ENCODE peak calls at places on chromosomes 5 and 9, in four cellular contexts. W, E, D and P are unnamed samples.

GRCh38 chr5:342501-343460 is 21.3 kb downstream of the AHRR start:
- DNase-seq in D (no peak), E (no peak), W (no peak), P (no peak)

GRCh38 chr5:167812871-167813270 is 478.6 kb upstream of the WWC1 start:
- DNase-seq in W (no peak), E (no peak), D (no peak), P (no peak)

GRCh38 chr5:35487255-35488035 is 130.2 kb upstream of the SPEF2 start:
- DNase-seq in E (no peak), W (no peak), D (no peak), P (no peak)

GRCh38 chr5:88377240-88377639 is 108.6 kb upstream of the TMEM161B start:
- DNase-seq in E (no peak), W (no peak), D (no peak), P (no peak)

GRCh38 chr9:15253786-15254185 is 53.2 kb downstream of the TTC39B start:
- DNase-seq in W (no peak), E (no peak), D (no peak), P (no peak)

GRCh38 chr5:10699281-10699874 is 61.7 kb downstream of the DAP start:
- DNase-seq in D (no peak), W (no peak), E (no peak), P (no peak)

GRCh38 chr9:78146241-78146640 is 89.6 kb upstream of the CEP78 start:
- DNase-seq in D (no peak), W (no peak), E (no peak), P (no peak)

GRCh38 chr5:126857472-126858410 is 80.8 kb downstream of the LMNB1 start:
- DNase-seq in E (no peak), W (no peak), D (no peak), P (no peak)

GRCh38 chr5:132182366-132183040 is 45.1 kb downstream of the P4HA2 start:
- DNase-seq in E (no peak), W (no peak), D (no peak), P (no peak)

GRCh38 chr9:113621309-113621791 is 157.8 kb downstream of the RGS3 start:
- DNase-seq in D (no peak), E (peak; percentile 86), W (no peak), P (peak; percentile 72)

GRCh38 chr9:115395511-115396021 is 277.6 kb upstream of the TNC start:
- DNase-seq in W (no peak), D (no peak), E (no peak), P (no peak)

GRCh38 chr5:101860563-101860962 is 435.5 kb downstream of the SLCO4C1 start:
- DNase-seq in D (no peak), W (no peak), E (no peak), P (no peak)
- H3K4me1 ChIP-seq in D (no peaks in the 10 kb centered on the region), W (no peaks in the 10 kb centered on the region), E (no peaks in the 10 kb centered on the region), P (no peaks in the 10 kb centered on the region)

DNA sequence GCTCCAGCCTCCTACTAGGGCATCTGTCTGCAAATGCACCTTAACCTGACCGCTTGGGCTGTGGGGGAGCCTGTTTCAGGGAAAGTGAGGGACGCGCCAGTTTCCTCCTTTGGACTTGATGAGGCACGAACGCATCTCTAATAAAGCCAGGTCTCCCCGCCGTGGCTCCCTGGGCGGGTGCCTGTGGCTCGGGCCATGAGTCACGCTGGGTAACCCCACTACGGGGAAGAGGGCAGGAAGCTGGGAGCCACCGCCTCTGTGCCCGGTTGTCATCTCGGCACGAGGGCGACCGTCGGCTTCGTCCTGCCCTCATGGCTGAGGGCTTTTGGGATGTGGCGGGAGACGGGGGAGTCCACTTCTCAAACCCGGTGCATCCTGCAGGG is 12.1 kb downstream of the NOTCH1 start:
- DNase-seq in W (no peak), D (no peak), E (no peak), P (no peak)
- H3K4me3 ChIP-seq in W (no peak overlapping the region), D (peak overlapping the region; percentile 15), E (peak overlapping the region; percentile 45), P (no peak overlapping the region)

GRCh38 chr5:133259199-133259997 is 207.6 kb downstream of the HSPA4 start:
- DNase-seq in E (no peak), D (no peak), W (no peak), P (no peak)

GRCh38 chr5:133256276-133256675 is 204.5 kb downstream of the HSPA4 start:
- DNase-seq in E (no peak), D (no peak), W (no peak), P (no peak)

GRCh38 chr5:133261993-133262392 is 210.2 kb downstream of the HSPA4 start:
- DNase-seq in D (no peak), E (no peak), W (peak; percentile 44), P (no peak)

GRCh38 chr5:133257977-133258376 is 206.2 kb downstream of the HSPA4 start:
- DNase-seq in E (no peak), W (no peak), D (no peak), P (no peak)

DNA sequence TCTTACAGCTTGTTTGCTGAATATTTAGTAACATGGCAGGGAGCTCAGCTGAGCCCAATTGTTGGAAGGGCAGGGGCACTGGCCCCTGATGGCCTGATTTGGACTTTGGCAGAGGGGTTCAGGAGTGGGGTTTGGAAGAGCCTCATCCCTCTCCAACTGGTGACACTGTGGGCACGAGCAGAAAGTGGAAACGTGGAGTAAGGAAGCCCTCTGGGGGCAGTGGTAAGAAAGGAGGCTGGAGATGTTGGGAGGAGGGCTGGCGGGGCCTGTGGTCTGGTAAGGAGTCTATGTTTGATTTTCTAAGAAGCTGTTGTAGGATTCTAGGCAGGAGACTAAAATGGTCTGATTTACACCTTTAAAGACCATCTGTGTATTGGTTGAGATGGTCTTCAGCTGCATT is 208.9 kb downstream of the HSPA4 start:
- DNase-seq in D (no peak), E (no peak), W (no peak), P (no peak)
- TF ChIP-seq CTCF in D (no peak), E (no peak), W (peak; percentile 9), P (no peak)

GRCh38 chr5:151067632-151068031 is 13.2 kb downstream of the TNIP1 start:
- DNase-seq in E (no peak), D (no peak), W (no peak), P (no peak)
- H3K4me1 ChIP-seq in E (peaks cover 100% of the 10 kb centered on the region), D (peaks cover 78% of the 10 kb centered on the region), W (peaks cover 12% of the 10 kb centered on the region), P (peaks cover 50% of the 10 kb centered on the region)

GRCh38 chr5:140041492-140042421 is 1.3 kb downstream of the NRG2 start:
- DNase-seq in W (peak; percentile 65), E (peak; percentile 50), D (no peak), P (peak; percentile 18)
- H3K4me3 ChIP-seq in W (peak overlapping the region; percentile 88), E (peak overlapping the region; percentile 86), D (peak overlapping the region; percentile 60), P (peak overlapping the region; percentile 86)

DNA sequence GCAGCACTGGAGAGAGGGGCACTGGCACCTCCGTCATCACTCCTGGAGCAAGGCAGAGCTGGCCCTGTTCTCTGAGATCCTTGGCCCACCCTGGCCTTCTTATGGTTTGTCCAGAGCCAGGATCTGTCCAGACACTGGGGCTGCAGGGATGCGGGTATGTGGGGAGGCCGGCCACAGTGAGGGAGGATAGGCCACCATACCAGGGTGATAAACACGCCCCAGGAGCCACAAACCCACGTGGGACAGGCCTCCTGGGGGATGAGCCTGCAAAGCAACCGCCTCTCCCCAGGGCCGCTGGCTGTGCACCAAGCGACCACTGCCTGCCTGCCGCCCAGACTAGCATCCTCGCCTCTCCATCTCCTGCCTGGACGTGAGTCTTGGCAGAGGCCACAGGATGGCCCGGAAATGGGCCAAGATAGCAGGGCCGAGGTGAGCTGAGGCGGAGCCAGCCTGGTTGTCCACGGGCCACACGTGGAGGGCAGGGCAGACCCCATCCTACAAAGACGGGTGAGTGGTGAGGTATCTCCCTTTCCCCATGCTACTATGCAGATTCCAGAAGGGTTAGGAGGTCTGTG is 4.5 kb downstream of the OBP2A start:
- DNase-seq in W (no peak), E (no peak), D (no peak), P (no peak)
- TF ChIP-seq CTCF in W (no peak), E (no peak), D (no peak), P (no peak)

GRCh38 chr9:126854734-126855133 is 5.7 kb upstream of the ZBTB34 start:
- DNase-seq in W (no peak), E (no peak), D (no peak), P (no peak)

GRCh38 chr9:126860077-126860756 is at the start of gene ZBTB34:
- DNase-seq in W (peak; percentile 84), D (no peak), E (peak; percentile 66), P (no peak)

GRCh38 chr9:126859111-126859510 is 1.3 kb upstream of the ZBTB34 start:
- DNase-seq in D (no peak), E (no peak), W (no peak), P (no peak)

GRCh38 chr9:126856326-126856877 is 4.0 kb upstream of the ZBTB34 start:
- DNase-seq in D (no peak), E (no peak), W (no peak), P (no peak)

GRCh38 chr9:126857261-126857960 is 3.0 kb upstream of the ZBTB34 start:
- DNase-seq in D (no peak), E (no peak), W (no peak), P (no peak)
- H3K4me1 ChIP-seq in D (peaks cover 8% of the 10 kb centered on the region), E (peaks cover 30% of the 10 kb centered on the region), W (peaks cover 12% of the 10 kb centered on the region), P (peaks cover 13% of the 10 kb centered on the region)